ENCODE peak calls at places on chromosomes 12 and 14, in seven cellular contexts. I is tibial artery, S is cardiac muscle cell, L is astrocyte of the spinal cord, H is lung, O is epithelial cell of esophagus, Q is left ventricle myocardium inferior. F is an unnamed sample.

GRCh38 chr12:12282761-12283160 is 15.9 kb upstream of the LRP6 start:
- DNase-seq in H (no peak), S (no peak), I (no peak), O (peak), L (peak), Q (no peak), F (peak)

GRCh38 chr12:132584472-132584871 is 25.9 kb downstream of the LRCOL1 start:
- DNase-seq in I (no peak), Q (no peak), O (no peak), L (no peak), H (no peak), S (no peak), F (no peak)

GRCh38 chr12:64475518-64475917 is 23.6 kb downstream of the TBK1 start:
- DNase-seq in Q (no peak), O (no peak), I (no peak), S (no peak), L (no peak), H (no peak), F (no peak)

GRCh38 chr12:6891637-6892036 is 13.0 kb upstream of the LRRC23 start:
- DNase-seq in O (no peak), I (no peak), H (no peak), Q (no peak), S (no peak), L (no peak), F (no peak)

GRCh38 chr12:111411187-111411764 is 5.6 kb downstream of the SH2B3 start:
- DNase-seq in I (no peak), O (no peak), H (no peak), Q (no peak), S (no peak), L (no peak), F (no peak)

GRCh38 chr12:131312793-131313545 is 359.3 kb downstream of the ADGRD1 start:
- DNase-seq in Q (no peak), O (no peak), S (no peak), L (no peak), H (no peak), I (no peak), F (no peak)

GRCh38 chr12:88153959-88154358 is 11.9 kb downstream of the TMTC3 start:
- DNase-seq in I (no peak), L (peak), S (peak), H (no peak), Q (no peak), O (peak), F (peak)

GRCh38 chr12:114408881-114409795 is 3.2 kb upstream of the TBX5 start:
- DNase-seq in H (no peak), O (no peak), S (no peak), I (no peak), Q (peak), L (no peak), F (peak)

GRCh38 chr12:15244341-15244740 is 23.1 kb upstream of the RERG start:
- DNase-seq in L (no peak), O (no peak), I (no peak), S (no peak), H (no peak), Q (no peak), F (no peak)

GRCh38 chr12:132384916-132385315 is 55.5 kb upstream of the GALNT9 start:
- DNase-seq in O (no peak), Q (no peak), S (no peak), H (no peak), I (no peak), L (no peak), F (no peak)

GRCh38 chr14:21185506-21185905 is 29.6 kb upstream of the OR5AU1 start:
- DNase-seq in O (no peak), L (peak), I (no peak), S (no peak), Q (no peak), H (no peak), F (peak)

GRCh38 chr12:117141097-117141898 is 42.1 kb upstream of the TESC start:
- DNase-seq in I (no peak), O (no peak), H (peak), L (no peak), S (no peak), Q (no peak), F (no peak)

GRCh38 chr14:45156067-45156466 is 20.3 kb downstream of the FANCM start:
- DNase-seq in I (no peak), S (no peak), H (no peak), L (no peak), Q (no peak), O (peak), F (peak)

GRCh38 chr14:94001501-94002396 is 4.6 kb downstream of the CCDC197 start:
- DNase-seq in S (peak), O (peak), Q (peak), H (peak), L (peak), I (peak), F (peak)

GRCh38 chr12:29726321-29726692 is 57.4 kb downstream of the TMTC1 start:
- DNase-seq in Q (no peak), S (no peak), I (no peak), L (peak), H (no peak), O (no peak), F (peak)

GRCh38 chr14:36271939-36272907 is 48.2 kb downstream of the MBIP start:
- DNase-seq in H (no peak), I (peak), Q (no peak), L (peak), O (peak), S (no peak), F (peak)

GRCh38 chr14:97177635-97178034 is 380.5 kb downstream of the VRK1 start:
- DNase-seq in I (no peak), H (no peak), L (peak), Q (no peak), S (no peak), O (no peak), F (no peak)

GRCh38 chr12:69015017-69015416 is 82.0 kb upstream of the CPM start:
- DNase-seq in S (no peak), Q (no peak), I (no peak), O (no peak), L (no peak), H (no peak), F (no peak)

GRCh38 chr14:47626151-47627035 is 49.0 kb downstream of the MDGA2 start:
- DNase-seq in Q (no peak), O (no peak), L (no peak), S (no peak), H (no peak), I (no peak), F (no peak)

GRCh38 chr14:96095581-96096476 is 56.7 kb downstream of the C14orf132 start:
- DNase-seq in H (peak), I (peak), O (peak), S (no peak), Q (no peak), L (peak), F (peak)

GRCh38 chr12:55965941-55966407 is at the start of gene PMEL:
- DNase-seq in S (no peak), H (no peak), L (no peak), Q (no peak), O (no peak), I (no peak), F (no peak)

GRCh38 chr12:96986883-96987523 is 79.9 kb downstream of the NEDD1 start:
- DNase-seq in H (no peak), I (no peak), L (peak), S (peak), O (peak), Q (no peak), F (peak)

GRCh38 chr12:67790660-67791059 is 142.1 kb downstream of the DYRK2 start:
- DNase-seq in O (no peak), H (no peak), L (no peak), I (no peak), Q (no peak), S (no peak), F (no peak)

GRCh38 chr12:6039894-6040601 is 84.4 kb downstream of the VWF start:
- DNase-seq in Q (no peak), I (peak), O (peak), L (peak), S (peak), H (peak), F (peak)

GRCh38 chr12:116832353-116832752 is 48.9 kb downstream of the HRK start:
- DNase-seq in L (no peak), H (no peak), Q (no peak), I (no peak), S (no peak), O (no peak), F (no peak)

GRCh38 chr12:107411792-107412535 is 273.6 kb upstream of the PWP1 start:
- DNase-seq in S (no peak), O (peak), L (peak), H (no peak), Q (no peak), I (no peak), F (peak)

GRCh38 chr12:30795660-30796507 is 41.1 kb upstream of the CAPRIN2 start:
- DNase-seq in H (peak), I (peak), O (peak), S (peak), L (peak), Q (peak), F (peak)

GRCh38 chr14:90603336-90603735 is 206.5 kb downstream of the CALM1 start:
- DNase-seq in Q (no peak), O (no peak), S (no peak), I (no peak), L (no peak), H (no peak), F (no peak)

GRCh38 chr12:7694556-7694955 is 1.0 kb downstream of the GDF3 start:
- DNase-seq in H (no peak), S (no peak), L (no peak), I (no peak), O (no peak), Q (no peak), F (no peak)

GRCh38 chr12:47870175-47870781 is 34.5 kb downstream of the VDR start:
- DNase-seq in S (peak), L (no peak), Q (peak), H (no peak), O (no peak), I (peak), F (peak)
- TF ChIP-seq CTCF in S (peak), L (peak), Q (peak), H (no peak), O (peak), I (no peak), F (peak)

DNA sequence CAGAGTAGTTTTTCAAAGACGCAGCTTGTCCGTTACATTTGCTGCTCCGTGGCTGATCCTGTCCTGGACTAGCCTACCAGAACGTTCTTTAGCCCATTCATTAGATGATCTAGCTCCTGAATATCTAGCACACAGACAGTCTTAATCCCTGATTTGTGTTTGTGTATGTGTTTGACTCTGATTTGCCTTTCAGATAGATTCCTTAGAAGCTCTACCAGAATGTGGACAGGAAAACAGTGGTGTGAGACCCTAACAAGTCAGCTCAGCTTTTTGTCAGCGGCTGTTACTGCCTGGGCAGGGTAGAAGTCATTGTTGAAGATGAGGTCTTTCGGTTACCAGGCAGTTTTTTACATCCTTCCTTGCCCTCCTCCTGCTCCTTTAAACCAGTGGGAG is 60.4 kb downstream of the SAMD4A start:
- DNase-seq in S (no peak), Q (no peak), O (no peak), L (no peak), H (no peak), I (no peak), F (no peak)
- H3K4me3 ChIP-seq in S (no peak), Q (peak), O (no peak), L (no peak), H (no peak), I (peak), F (peak)

GRCh38 chr14:102630405-102630804 is 38.0 kb downstream of the RCOR1 start:
- DNase-seq in I (no peak), S (peak), O (no peak), L (no peak), Q (no peak), H (no peak), F (no peak)

GRCh38 chr14:102625564-102626296 is 33.3 kb downstream of the RCOR1 start:
- DNase-seq in O (no peak), S (no peak), H (no peak), Q (no peak), I (no peak), L (no peak), F (no peak)

GRCh38 chr14:102629011-102629444 is 36.6 kb downstream of the RCOR1 start:
- DNase-seq in H (no peak), L (no peak), O (no peak), S (no peak), I (no peak), Q (no peak), F (no peak)

GRCh38 chr14:102629700-102630365 is 37.4 kb downstream of the RCOR1 start:
- DNase-seq in S (peak), H (no peak), O (no peak), I (no peak), L (no peak), Q (no peak), F (no peak)

DNA sequence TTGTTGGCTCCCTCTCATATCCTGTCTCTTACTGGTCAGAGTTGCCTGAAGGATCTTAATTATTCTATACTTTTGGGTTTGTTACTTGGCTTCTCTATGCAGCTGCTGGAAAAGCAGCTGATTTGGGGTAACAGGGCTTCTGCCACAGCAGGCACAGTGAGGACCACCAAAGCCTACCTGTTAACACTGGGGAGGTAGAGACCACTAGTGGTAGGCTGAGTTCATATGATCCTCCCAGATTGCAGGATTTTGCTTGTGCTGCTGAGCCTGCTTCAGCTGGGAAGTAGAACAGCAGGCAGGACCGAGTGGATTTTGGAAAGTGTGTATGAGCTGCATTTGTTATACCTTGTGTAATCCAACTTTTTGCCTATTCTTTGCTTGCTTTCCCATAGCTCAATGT is 34.1 kb downstream of the RCOR1 start:
- DNase-seq in H (no peak), O (no peak), I (no peak), L (no peak), Q (no peak), S (no peak), F (no peak)
- TF ChIP-seq CTCF in H (no peak), O (no peak), I (no peak), L (no peak), Q (no peak), S (no peak), F (no peak)

GRCh38 chr12:32964981-32965585 is 68.5 kb upstream of the PKP2 start:
- DNase-seq in H (no peak), O (no peak), L (no peak), Q (no peak), I (no peak), S (no peak), F (no peak)
- H3K4me3 ChIP-seq in H (no peak), O (no peak), L (no peak), Q (no peak), I (no peak), S (no peak), F (no peak)

GRCh38 chr14:104445086-104445485 is 134.5 kb upstream of the C14orf180 start:
- DNase-seq in O (no peak), I (no peak), L (no peak), H (peak), Q (no peak), S (no peak), F (no peak)

GRCh38 chr14:104444159-104445030 is 135.2 kb upstream of the C14orf180 start:
- DNase-seq in I (peak), L (no peak), Q (no peak), H (peak), O (no peak), S (no peak), F (no peak)

GRCh38 chr14:104442107-104442551 is 137.4 kb upstream of the C14orf180 start:
- DNase-seq in O (no peak), S (no peak), Q (no peak), L (no peak), H (peak), I (peak), F (no peak)

GRCh38 chr14:104442611-104443390 is 136.8 kb upstream of the C14orf180 start:
- DNase-seq in O (no peak), S (no peak), I (peak), Q (no peak), H (peak), L (no peak), F (no peak)

GRCh38 chr14:104443391-104444158 is 136.0 kb upstream of the C14orf180 start:
- DNase-seq in S (peak), L (no peak), O (no peak), H (peak), Q (no peak), I (peak), F (no peak)
- TF ChIP-seq CTCF in S (no peak), L (no peak), O (no peak), H (no peak), Q (no peak), I (no peak), F (no peak)